ENCODE peak calls at places on chromosomes 16 and 17, in ten cellular contexts. One of them, this sample, is unnamed.

GRCh38 chr17:15973016-15973415 is 26.5 kb downstream of the ZSWIM7 start:
- DNase-seq in H1: no peak
- DNase-seq in epithelial cell of esophagus: peak
- DNase-seq in hepatocyte: no peak
- DNase-seq in lower leg skin: no peak
- DNase-seq in uterus: no peak
- DNase-seq in choroid plexus epithelial cell: no peak
- DNase-seq in SK-N-SH: no peak
- DNase-seq in testis: no peak
- DNase-seq in lower lobe of right lung: no peak
- DNase-seq in this sample: no peak

GRCh38 chr17:83183951-83184506 is 104.6 kb downstream of the METRNL start:
- DNase-seq in H1: no peak
- DNase-seq in epithelial cell of esophagus: no peak
- DNase-seq in hepatocyte: no peak
- DNase-seq in lower leg skin: peak
- DNase-seq in uterus: peak
- DNase-seq in choroid plexus epithelial cell: no peak
- DNase-seq in SK-N-SH: no peak
- DNase-seq in testis: no peak
- DNase-seq in lower lobe of right lung: no peak
- DNase-seq in this sample: no peak

GRCh38 chr16:82509636-82510035 is 117.1 kb upstream of the CDH13 start:
- DNase-seq in H1: no peak
- DNase-seq in epithelial cell of esophagus: no peak
- DNase-seq in hepatocyte: no peak
- DNase-seq in lower leg skin: no peak
- DNase-seq in uterus: no peak
- DNase-seq in choroid plexus epithelial cell: no peak
- DNase-seq in SK-N-SH: no peak
- DNase-seq in testis: no peak
- DNase-seq in lower lobe of right lung: no peak
- DNase-seq in this sample: no peak

GRCh38 chr16:17037499-17037898 is 433.3 kb downstream of the XYLT1 start:
- DNase-seq in H1: no peak
- DNase-seq in epithelial cell of esophagus: peak
- DNase-seq in hepatocyte: no peak
- DNase-seq in lower leg skin: no peak
- DNase-seq in uterus: no peak
- DNase-seq in choroid plexus epithelial cell: no peak
- DNase-seq in SK-N-SH: no peak
- DNase-seq in testis: no peak
- DNase-seq in lower lobe of right lung: no peak
- DNase-seq in this sample: no peak

GRCh38 chr17:40070895-40071719 is 8.3 kb downstream of the THRA start:
- DNase-seq in H1: no peak
- DNase-seq in epithelial cell of esophagus: no peak
- DNase-seq in hepatocyte: peak
- DNase-seq in lower leg skin: no peak
- DNase-seq in uterus: peak
- DNase-seq in choroid plexus epithelial cell: no peak
- DNase-seq in SK-N-SH: no peak
- DNase-seq in testis: peak
- DNase-seq in lower lobe of right lung: peak
- DNase-seq in this sample: no peak

GRCh38 chr16:69798466-69798865 is 36.3 kb downstream of the WWP2 start:
- DNase-seq in H1: no peak
- DNase-seq in epithelial cell of esophagus: no peak
- DNase-seq in hepatocyte: peak
- DNase-seq in lower leg skin: no peak
- DNase-seq in uterus: no peak
- DNase-seq in choroid plexus epithelial cell: peak
- DNase-seq in SK-N-SH: no peak
- DNase-seq in testis: peak
- DNase-seq in lower lobe of right lung: no peak
- DNase-seq in this sample: no peak

GRCh38 chr17:33292184-33292980 is 713 bp downstream of the ASIC2 start:
- DNase-seq in H1: peak
- DNase-seq in epithelial cell of esophagus: peak
- DNase-seq in hepatocyte: peak
- DNase-seq in lower leg skin: no peak
- DNase-seq in uterus: no peak
- DNase-seq in choroid plexus epithelial cell: peak
- DNase-seq in SK-N-SH: peak
- DNase-seq in testis: peak
- DNase-seq in lower lobe of right lung: no peak
- DNase-seq in this sample: no peak

GRCh38 chr17:78960945-78961344 is 18.8 kb downstream of the LGALS3BP start:
- DNase-seq in H1: no peak
- DNase-seq in epithelial cell of esophagus: no peak
- DNase-seq in hepatocyte: no peak
- DNase-seq in lower leg skin: no peak
- DNase-seq in uterus: no peak
- DNase-seq in choroid plexus epithelial cell: peak
- DNase-seq in SK-N-SH: no peak
- DNase-seq in testis: no peak
- DNase-seq in lower lobe of right lung: peak
- DNase-seq in this sample: no peak

DNA sequence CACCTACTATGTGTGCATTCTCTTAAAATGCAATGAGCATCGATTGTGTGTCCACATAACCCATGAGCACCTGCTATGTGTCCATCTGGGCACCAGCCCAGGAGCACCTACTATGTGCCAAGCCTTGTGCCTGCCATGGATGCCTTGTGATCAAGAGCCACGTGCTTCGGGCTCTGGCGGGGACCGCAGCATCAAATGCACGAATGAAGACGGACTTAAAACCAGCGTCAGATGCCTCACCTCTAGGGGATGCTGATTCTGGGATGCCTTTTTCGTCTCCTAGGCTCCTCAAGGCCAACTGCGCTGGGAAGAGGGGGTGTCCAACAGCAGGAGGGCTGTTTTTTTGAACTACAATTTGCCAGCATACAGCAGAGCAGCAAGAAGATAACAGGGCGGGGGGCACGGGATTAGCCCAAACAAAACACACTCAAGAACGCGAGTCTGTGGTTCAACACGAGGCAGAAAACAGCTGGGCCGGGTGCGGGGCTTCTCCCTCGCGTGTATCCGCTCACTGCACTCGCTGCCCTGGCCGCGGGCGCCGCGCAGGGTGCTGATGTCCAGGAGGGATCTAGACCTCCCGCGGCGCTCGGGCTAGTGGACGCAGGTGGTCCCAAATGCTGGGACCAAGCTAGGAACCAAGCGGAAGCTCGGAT is 1.2 kb upstream of the GLIS2 start:
- DNase-seq in H1: no peak
- DNase-seq in epithelial cell of esophagus: peak
- DNase-seq in hepatocyte: peak
- DNase-seq in lower leg skin: no peak
- DNase-seq in uterus: no peak
- DNase-seq in choroid plexus epithelial cell: peak
- DNase-seq in SK-N-SH: peak
- DNase-seq in testis: no peak
- DNase-seq in lower lobe of right lung: no peak
- DNase-seq in this sample: no peak
- TF ChIP-seq CTCF in H1: no peak
- TF ChIP-seq CTCF in epithelial cell of esophagus: no peak
- TF ChIP-seq CTCF in hepatocyte: no peak
- TF ChIP-seq CTCF in lower leg skin: no peak
- TF ChIP-seq CTCF in uterus: no peak
- TF ChIP-seq CTCF in choroid plexus epithelial cell: peak
- TF ChIP-seq CTCF in SK-N-SH: no peak
- TF ChIP-seq CTCF in testis: no peak
- TF ChIP-seq CTCF in lower lobe of right lung: no peak
- TF ChIP-seq CTCF in this sample: peak

GRCh38 chr16:50373345-50373701 is 4.5 kb upstream of the BRD7 start:
- DNase-seq in H1: no peak
- DNase-seq in epithelial cell of esophagus: no peak
- DNase-seq in hepatocyte: no peak
- DNase-seq in lower leg skin: no peak
- DNase-seq in uterus: no peak
- DNase-seq in choroid plexus epithelial cell: no peak
- DNase-seq in SK-N-SH: no peak
- DNase-seq in testis: no peak
- DNase-seq in lower lobe of right lung: no peak
- DNase-seq in this sample: no peak

GRCh38 chr16:50371036-50371716 is 2.4 kb upstream of the BRD7 start:
- DNase-seq in H1: no peak
- DNase-seq in epithelial cell of esophagus: no peak
- DNase-seq in hepatocyte: no peak
- DNase-seq in lower leg skin: no peak
- DNase-seq in uterus: no peak
- DNase-seq in choroid plexus epithelial cell: no peak
- DNase-seq in SK-N-SH: no peak
- DNase-seq in testis: no peak
- DNase-seq in lower lobe of right lung: no peak
- DNase-seq in this sample: no peak

GRCh38 chr16:50373780-50374179 is 5.0 kb upstream of the BRD7 start:
- DNase-seq in H1: no peak
- DNase-seq in epithelial cell of esophagus: no peak
- DNase-seq in hepatocyte: no peak
- DNase-seq in lower leg skin: no peak
- DNase-seq in uterus: no peak
- DNase-seq in choroid plexus epithelial cell: no peak
- DNase-seq in SK-N-SH: no peak
- DNase-seq in testis: no peak
- DNase-seq in lower lobe of right lung: no peak
- DNase-seq in this sample: no peak

GRCh38 chr16:50372611-50373344 is 4.0 kb upstream of the BRD7 start:
- DNase-seq in H1: no peak
- DNase-seq in epithelial cell of esophagus: peak
- DNase-seq in hepatocyte: peak
- DNase-seq in lower leg skin: no peak
- DNase-seq in uterus: no peak
- DNase-seq in choroid plexus epithelial cell: no peak
- DNase-seq in SK-N-SH: peak
- DNase-seq in testis: no peak
- DNase-seq in lower lobe of right lung: no peak
- DNase-seq in this sample: no peak

GRCh38 chr16:50371936-50372595 is 3.3 kb upstream of the BRD7 start:
- DNase-seq in H1: no peak
- DNase-seq in epithelial cell of esophagus: no peak
- DNase-seq in hepatocyte: peak
- DNase-seq in lower leg skin: no peak
- DNase-seq in uterus: no peak
- DNase-seq in choroid plexus epithelial cell: peak
- DNase-seq in SK-N-SH: peak
- DNase-seq in testis: peak
- DNase-seq in lower lobe of right lung: no peak
- DNase-seq in this sample: no peak
- H3K4me3 ChIP-seq in H1: no peak
- H3K4me3 ChIP-seq in epithelial cell of esophagus: no peak
- H3K4me3 ChIP-seq in hepatocyte: no peak
- H3K4me3 ChIP-seq in lower leg skin: no peak
- H3K4me3 ChIP-seq in uterus: no peak
- H3K4me3 ChIP-seq in choroid plexus epithelial cell: no peak
- H3K4me3 ChIP-seq in SK-N-SH: no peak
- H3K4me3 ChIP-seq in testis: no peak
- H3K4me3 ChIP-seq in lower lobe of right lung: no peak
- H3K4me3 ChIP-seq in this sample: no peak

DNA sequence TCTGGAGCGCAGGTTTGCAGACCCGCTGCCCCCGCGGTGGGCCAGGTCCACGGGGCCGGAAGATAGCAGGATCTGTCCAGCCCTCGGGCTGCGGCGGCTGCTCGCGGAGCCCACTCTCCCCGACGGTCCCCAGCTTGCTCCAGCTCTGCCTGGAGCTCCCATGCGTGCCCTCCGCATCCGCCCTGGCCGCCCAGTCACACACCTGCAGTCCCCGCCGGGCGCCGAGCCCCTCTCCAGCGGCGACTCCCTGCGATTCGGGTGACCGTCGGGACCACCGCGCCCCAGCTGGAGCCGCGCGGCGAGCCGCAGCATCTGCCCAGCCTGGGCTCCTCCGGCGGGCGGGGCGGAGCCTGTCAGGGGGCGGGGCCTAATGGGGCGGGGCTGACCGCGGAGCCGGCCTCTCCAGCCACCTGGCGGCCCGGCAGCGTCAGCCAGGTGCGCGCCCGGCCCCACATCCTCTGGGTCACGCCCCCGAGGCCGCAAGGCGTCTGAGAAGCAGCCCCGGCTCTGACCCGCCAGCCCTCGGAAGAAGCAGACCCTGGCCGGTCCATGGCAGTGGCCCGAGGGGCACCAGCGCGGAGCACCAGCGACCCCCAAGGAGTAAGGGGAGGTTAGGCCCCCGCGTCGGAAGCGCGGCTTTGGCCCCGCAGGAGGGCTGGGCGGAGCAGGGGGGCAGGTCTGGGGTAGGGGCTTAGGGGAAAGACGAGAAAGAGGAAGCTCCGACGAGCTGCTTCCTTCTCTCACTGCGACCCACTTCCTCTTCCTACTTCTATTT is at the start of gene PIK3R5:
- DNase-seq in H1: peak
- DNase-seq in epithelial cell of esophagus: peak
- DNase-seq in hepatocyte: peak
- DNase-seq in lower leg skin: no peak
- DNase-seq in uterus: no peak
- DNase-seq in choroid plexus epithelial cell: no peak
- DNase-seq in SK-N-SH: peak
- DNase-seq in testis: peak
- DNase-seq in lower lobe of right lung: peak
- DNase-seq in this sample: no peak
- TF ChIP-seq CTCF in H1: peak
- TF ChIP-seq CTCF in epithelial cell of esophagus: no peak
- TF ChIP-seq CTCF in hepatocyte: no peak
- TF ChIP-seq CTCF in lower leg skin: no peak
- TF ChIP-seq CTCF in uterus: no peak
- TF ChIP-seq CTCF in choroid plexus epithelial cell: no peak
- TF ChIP-seq CTCF in SK-N-SH: no peak
- TF ChIP-seq CTCF in testis: no peak
- TF ChIP-seq CTCF in lower lobe of right lung: no peak
- TF ChIP-seq CTCF in this sample: no peak

DNA sequence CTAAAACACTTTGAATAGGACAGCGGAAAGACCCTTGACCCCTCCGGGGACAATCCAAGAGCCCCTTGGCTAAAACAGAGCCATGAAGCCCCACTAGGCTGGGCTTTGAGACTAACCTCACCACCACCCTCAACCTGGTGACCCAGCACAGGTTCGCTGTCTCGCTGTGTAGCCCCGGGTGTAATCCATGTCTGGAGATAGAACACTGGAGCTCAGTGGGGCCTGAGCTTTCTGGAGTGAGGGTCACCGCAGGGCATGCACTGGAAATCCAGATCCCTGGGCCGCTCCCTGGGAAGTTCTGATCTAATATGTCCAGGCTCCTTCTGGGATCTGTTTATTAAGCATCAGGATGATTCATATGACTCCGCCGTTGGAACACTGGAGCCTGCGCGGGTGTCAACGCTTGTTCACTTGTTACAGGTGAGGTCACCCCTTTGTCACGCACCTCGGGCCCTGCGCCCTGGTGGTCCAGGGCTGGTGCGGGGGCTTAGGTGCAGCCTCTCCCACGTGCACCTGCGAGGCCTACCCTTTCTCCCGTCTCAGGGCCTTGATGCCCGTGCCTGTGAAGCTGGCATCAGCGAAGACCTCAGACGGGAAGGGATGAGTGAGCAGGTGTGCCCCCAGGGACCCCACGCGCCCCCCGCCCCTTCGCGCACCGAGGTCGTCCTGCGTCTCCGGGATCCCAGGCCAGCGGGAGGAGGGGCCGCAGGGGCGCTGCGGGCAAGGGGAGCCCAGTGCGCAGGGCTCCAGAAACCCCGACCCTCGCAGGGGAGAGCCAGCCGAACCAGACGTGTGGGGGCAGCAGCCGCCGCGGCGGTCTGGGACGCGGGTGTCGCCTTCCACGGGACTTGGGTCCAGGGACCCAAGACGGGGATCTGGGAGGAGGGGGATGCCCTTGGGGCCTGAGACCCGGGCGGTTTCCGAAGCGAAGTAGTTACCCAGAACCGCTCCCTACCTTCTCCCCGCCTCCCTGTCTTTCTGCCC is 224.1 kb upstream of the FOXF1 start:
- DNase-seq in H1: no peak
- DNase-seq in epithelial cell of esophagus: peak
- DNase-seq in hepatocyte: peak
- DNase-seq in lower leg skin: no peak
- DNase-seq in uterus: no peak
- DNase-seq in choroid plexus epithelial cell: no peak
- DNase-seq in SK-N-SH: no peak
- DNase-seq in testis: no peak
- DNase-seq in lower lobe of right lung: no peak
- DNase-seq in this sample: no peak
- H3K4me3 ChIP-seq in H1: peak
- H3K4me3 ChIP-seq in epithelial cell of esophagus: no peak
- H3K4me3 ChIP-seq in hepatocyte: no peak
- H3K4me3 ChIP-seq in lower leg skin: no peak
- H3K4me3 ChIP-seq in uterus: no peak
- H3K4me3 ChIP-seq in choroid plexus epithelial cell: no peak
- H3K4me3 ChIP-seq in SK-N-SH: no peak
- H3K4me3 ChIP-seq in testis: no peak
- H3K4me3 ChIP-seq in lower lobe of right lung: peak
- H3K4me3 ChIP-seq in this sample: no peak